ENCODE peak calls at places on chromosome 6, in eight cellular contexts. One of them, this sample, is unnamed.

GRCh38 chr6:82365011-82365751 is 1.6 kb downstream of the TPBG start:
- DNase-seq in kidney: peak
- DNase-seq in right cardiac atrium: peak
- DNase-seq in psoas muscle: no peak
- DNase-seq in CD8-positive, alpha-beta T cell: no peak
- DNase-seq in GM23248: peak
- DNase-seq in adrenal gland: no peak
- DNase-seq in DND-41: no peak
- DNase-seq in this sample: no peak

GRCh38 chr6:95230071-95230740 is 347.1 kb upstream of the MANEA start:
- DNase-seq in psoas muscle: no peak
- DNase-seq in right cardiac atrium: no peak
- DNase-seq in CD8-positive, alpha-beta T cell: no peak
- DNase-seq in DND-41: no peak
- DNase-seq in adrenal gland: no peak
- DNase-seq in kidney: no peak
- DNase-seq in GM23248: no peak
- DNase-seq in this sample: no peak

GRCh38 chr6:108497883-108498282 is 62.8 kb upstream of the FOXO3 start:
- DNase-seq in DND-41: peak
- DNase-seq in adrenal gland: peak
- DNase-seq in psoas muscle: no peak
- DNase-seq in CD8-positive, alpha-beta T cell: no peak
- DNase-seq in kidney: no peak
- DNase-seq in right cardiac atrium: no peak
- DNase-seq in GM23248: peak
- DNase-seq in this sample: no peak

GRCh38 chr6:38283734-38284362 is 355.9 kb downstream of the BTBD9 start:
- DNase-seq in right cardiac atrium: no peak
- DNase-seq in CD8-positive, alpha-beta T cell: no peak
- DNase-seq in GM23248: peak
- DNase-seq in DND-41: no peak
- DNase-seq in psoas muscle: no peak
- DNase-seq in kidney: no peak
- DNase-seq in adrenal gland: no peak
- DNase-seq in this sample: no peak

GRCh38 chr6:36666726-36667591 is 11.6 kb upstream of the CDKN1A start:
- DNase-seq in GM23248: peak
- DNase-seq in CD8-positive, alpha-beta T cell: no peak
- DNase-seq in adrenal gland: peak
- DNase-seq in psoas muscle: peak
- DNase-seq in right cardiac atrium: peak
- DNase-seq in kidney: peak
- DNase-seq in DND-41: no peak
- DNase-seq in this sample: peak

GRCh38 chr6:5078121-5078695 is 6.9 kb upstream of the PPP1R3G start:
- DNase-seq in CD8-positive, alpha-beta T cell: no peak
- DNase-seq in psoas muscle: no peak
- DNase-seq in kidney: no peak
- DNase-seq in DND-41: no peak
- DNase-seq in GM23248: peak
- DNase-seq in adrenal gland: no peak
- DNase-seq in right cardiac atrium: no peak
- DNase-seq in this sample: no peak

GRCh38 chr6:67736816-67737215 is 898.3 kb upstream of the ADGRB3 start:
- DNase-seq in CD8-positive, alpha-beta T cell: no peak
- DNase-seq in right cardiac atrium: no peak
- DNase-seq in kidney: no peak
- DNase-seq in GM23248: no peak
- DNase-seq in DND-41: no peak
- DNase-seq in adrenal gland: no peak
- DNase-seq in psoas muscle: no peak
- DNase-seq in this sample: no peak

GRCh38 chr6:111951439-111952140 is 78.3 kb upstream of the FYN start:
- DNase-seq in DND-41: no peak
- DNase-seq in adrenal gland: no peak
- DNase-seq in CD8-positive, alpha-beta T cell: no peak
- DNase-seq in psoas muscle: no peak
- DNase-seq in kidney: no peak
- DNase-seq in right cardiac atrium: no peak
- DNase-seq in GM23248: no peak
- DNase-seq in this sample: no peak

GRCh38 chr6:16140607-16141006 is 11.7 kb downstream of the MYLIP start:
- DNase-seq in psoas muscle: no peak
- DNase-seq in kidney: no peak
- DNase-seq in GM23248: no peak
- DNase-seq in DND-41: no peak
- DNase-seq in CD8-positive, alpha-beta T cell: no peak
- DNase-seq in adrenal gland: peak
- DNase-seq in right cardiac atrium: no peak
- DNase-seq in this sample: no peak

GRCh38 chr6:24660100-24660499 is 6.6 kb downstream of the TDP2 start:
- DNase-seq in psoas muscle: no peak
- DNase-seq in right cardiac atrium: no peak
- DNase-seq in kidney: no peak
- DNase-seq in CD8-positive, alpha-beta T cell: no peak
- DNase-seq in GM23248: peak
- DNase-seq in adrenal gland: no peak
- DNase-seq in DND-41: no peak
- DNase-seq in this sample: no peak

GRCh38 chr6:89145461-89145961 is 344 bp upstream of the PM20D2 start:
- DNase-seq in GM23248: peak
- DNase-seq in CD8-positive, alpha-beta T cell: no peak
- DNase-seq in DND-41: no peak
- DNase-seq in psoas muscle: no peak
- DNase-seq in adrenal gland: no peak
- DNase-seq in right cardiac atrium: no peak
- DNase-seq in kidney: no peak
- DNase-seq in this sample: no peak

GRCh38 chr6:89475106-89475505 is 42.2 kb downstream of the ANKRD6 start:
- DNase-seq in psoas muscle: no peak
- DNase-seq in CD8-positive, alpha-beta T cell: no peak
- DNase-seq in kidney: no peak
- DNase-seq in right cardiac atrium: no peak
- DNase-seq in adrenal gland: no peak
- DNase-seq in DND-41: no peak
- DNase-seq in GM23248: peak
- DNase-seq in this sample: no peak

GRCh38 chr6:134689676-134690447 is 260.0 kb downstream of the ALDH8A1 start:
- DNase-seq in CD8-positive, alpha-beta T cell: no peak
- DNase-seq in right cardiac atrium: peak
- DNase-seq in psoas muscle: peak
- DNase-seq in kidney: no peak
- DNase-seq in GM23248: no peak
- DNase-seq in DND-41: no peak
- DNase-seq in adrenal gland: no peak
- DNase-seq in this sample: no peak

GRCh38 chr6:68007717-68008116 is 627.4 kb upstream of the ADGRB3 start:
- DNase-seq in kidney: no peak
- DNase-seq in psoas muscle: no peak
- DNase-seq in right cardiac atrium: no peak
- DNase-seq in GM23248: no peak
- DNase-seq in DND-41: no peak
- DNase-seq in adrenal gland: no peak
- DNase-seq in CD8-positive, alpha-beta T cell: no peak
- DNase-seq in this sample: no peak

GRCh38 chr6:4512101-4512500 is 264.1 kb upstream of the CDYL start:
- DNase-seq in GM23248: no peak
- DNase-seq in psoas muscle: no peak
- DNase-seq in adrenal gland: no peak
- DNase-seq in right cardiac atrium: no peak
- DNase-seq in DND-41: no peak
- DNase-seq in CD8-positive, alpha-beta T cell: no peak
- DNase-seq in kidney: no peak
- DNase-seq in this sample: no peak

GRCh38 chr6:148265058-148265457 is 77.6 kb upstream of the SASH1 start:
- DNase-seq in adrenal gland: no peak
- DNase-seq in kidney: no peak
- DNase-seq in DND-41: no peak
- DNase-seq in GM23248: no peak
- DNase-seq in CD8-positive, alpha-beta T cell: no peak
- DNase-seq in right cardiac atrium: no peak
- DNase-seq in psoas muscle: no peak
- DNase-seq in this sample: no peak

GRCh38 chr6:84835340-84835739 is 70.9 kb upstream of the TBX18 start:
- DNase-seq in GM23248: no peak
- DNase-seq in adrenal gland: no peak
- DNase-seq in DND-41: no peak
- DNase-seq in CD8-positive, alpha-beta T cell: no peak
- DNase-seq in kidney: no peak
- DNase-seq in right cardiac atrium: no peak
- DNase-seq in psoas muscle: no peak
- DNase-seq in this sample: peak

GRCh38 chr6:84836366-84836765 is 72.0 kb upstream of the TBX18 start:
- DNase-seq in psoas muscle: no peak
- DNase-seq in CD8-positive, alpha-beta T cell: no peak
- DNase-seq in adrenal gland: no peak
- DNase-seq in DND-41: no peak
- DNase-seq in right cardiac atrium: no peak
- DNase-seq in kidney: no peak
- DNase-seq in GM23248: no peak
- DNase-seq in this sample: no peak
- H3K27ac ChIP-seq in psoas muscle: no peak
- H3K27ac ChIP-seq in CD8-positive, alpha-beta T cell: no peak
- H3K27ac ChIP-seq in adrenal gland: no peak
- H3K27ac ChIP-seq in DND-41: peak
- H3K27ac ChIP-seq in right cardiac atrium: no peak
- H3K27ac ChIP-seq in kidney: no peak
- H3K27ac ChIP-seq in GM23248: no peak
- H3K27ac ChIP-seq in this sample: no peak

DNA sequence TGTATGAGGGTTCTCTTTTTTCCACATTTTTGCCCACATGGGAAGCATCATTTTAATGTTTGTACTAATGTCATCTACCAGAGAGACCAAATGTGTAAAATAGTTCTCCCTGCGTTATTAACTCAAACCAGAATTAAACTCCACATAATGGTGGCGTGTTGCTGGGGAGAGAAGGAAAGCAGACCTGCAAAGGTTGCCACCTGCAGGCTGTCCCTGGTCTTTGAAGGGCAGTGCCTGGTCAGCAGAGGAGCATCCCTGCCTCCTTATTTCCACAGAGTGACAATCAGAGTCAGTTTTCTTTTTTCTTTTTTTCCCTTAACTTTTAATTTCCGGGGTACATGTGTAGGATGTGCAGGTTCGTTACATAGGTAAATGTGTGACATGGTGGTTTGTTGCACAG is 214.5 kb downstream of the TBX18 start:
- DNase-seq in kidney: no peak
- DNase-seq in CD8-positive, alpha-beta T cell: no peak
- DNase-seq in right cardiac atrium: no peak
- DNase-seq in DND-41: no peak
- DNase-seq in psoas muscle: no peak
- DNase-seq in GM23248: peak
- DNase-seq in adrenal gland: no peak
- DNase-seq in this sample: no peak
- H3K27ac ChIP-seq in kidney: no peak
- H3K27ac ChIP-seq in CD8-positive, alpha-beta T cell: no peak
- H3K27ac ChIP-seq in right cardiac atrium: no peak
- H3K27ac ChIP-seq in DND-41: no peak
- H3K27ac ChIP-seq in psoas muscle: no peak
- H3K27ac ChIP-seq in GM23248: no peak
- H3K27ac ChIP-seq in adrenal gland: no peak
- H3K27ac ChIP-seq in this sample: no peak

DNA sequence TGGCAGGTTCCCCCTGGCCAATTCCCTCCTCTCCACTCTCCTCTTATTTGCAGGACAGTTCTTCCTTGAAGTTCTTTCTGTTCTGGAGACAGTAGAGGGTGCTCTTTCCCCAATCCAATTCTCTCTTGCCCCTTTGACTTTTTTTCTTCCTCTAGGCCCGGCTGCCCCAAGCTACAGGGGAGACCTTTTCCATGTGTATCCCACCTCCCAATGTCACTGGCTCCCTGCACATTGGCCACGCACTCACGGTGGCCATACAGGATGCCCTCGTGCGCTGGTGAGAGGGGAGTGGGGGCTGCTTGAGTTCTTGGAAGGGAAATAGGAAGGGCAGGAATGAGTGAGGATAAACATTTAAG is 1.5 kb downstream of the VARS2 start:
- DNase-seq in kidney: no peak
- DNase-seq in CD8-positive, alpha-beta T cell: no peak
- DNase-seq in right cardiac atrium: peak
- DNase-seq in adrenal gland: no peak
- DNase-seq in psoas muscle: no peak
- DNase-seq in GM23248: peak
- DNase-seq in DND-41: no peak
- DNase-seq in this sample: no peak
- H3K27ac ChIP-seq in kidney: no peak
- H3K27ac ChIP-seq in CD8-positive, alpha-beta T cell: no peak
- H3K27ac ChIP-seq in right cardiac atrium: peak
- H3K27ac ChIP-seq in adrenal gland: no peak
- H3K27ac ChIP-seq in psoas muscle: peak
- H3K27ac ChIP-seq in GM23248: no peak
- H3K27ac ChIP-seq in DND-41: peak
- H3K27ac ChIP-seq in this sample: no peak

DNA sequence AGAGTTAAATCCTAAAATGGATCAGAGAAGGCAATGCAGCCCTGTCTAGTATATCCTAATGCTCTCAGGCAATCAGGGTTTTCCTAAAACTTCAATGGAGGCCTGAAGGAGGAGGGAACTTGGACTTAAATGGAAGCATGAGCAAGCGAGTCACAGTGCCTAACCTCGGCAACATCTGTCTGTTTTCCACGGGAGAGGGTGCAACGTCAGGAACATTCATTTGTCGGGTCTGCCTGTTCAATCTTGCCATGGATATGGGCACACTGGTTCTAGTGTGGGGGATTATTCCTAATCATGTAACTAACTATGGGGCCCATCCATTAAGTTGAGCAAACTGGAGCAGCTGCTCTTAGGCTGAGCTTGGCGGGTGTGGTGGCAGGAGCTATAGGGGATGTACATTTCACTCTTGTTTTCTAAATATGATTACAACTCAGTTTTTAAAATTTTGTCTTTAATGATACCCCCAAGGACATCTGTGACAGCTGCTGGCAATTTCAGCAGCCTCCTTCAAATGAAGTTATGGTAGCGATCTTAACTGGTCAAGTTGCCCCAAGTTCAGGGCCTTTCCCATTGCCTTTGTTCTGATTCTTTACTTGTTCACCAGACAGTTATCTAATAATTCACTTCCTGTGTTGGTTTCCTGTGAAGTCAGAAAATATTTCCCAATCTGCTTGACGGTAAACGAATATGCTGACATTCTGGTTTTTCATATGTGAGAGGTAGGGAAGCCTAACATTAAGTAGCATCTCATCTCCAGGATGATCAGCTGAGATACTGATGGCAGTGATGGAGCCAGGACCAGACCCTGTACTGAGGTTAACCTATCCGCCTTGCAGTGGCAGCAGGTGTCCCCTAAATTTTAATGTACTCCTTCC is 21.6 kb downstream of the DSE start:
- DNase-seq in GM23248: no peak
- DNase-seq in DND-41: no peak
- DNase-seq in psoas muscle: no peak
- DNase-seq in adrenal gland: no peak
- DNase-seq in kidney: no peak
- DNase-seq in CD8-positive, alpha-beta T cell: no peak
- DNase-seq in right cardiac atrium: no peak
- DNase-seq in this sample: no peak
- H3K27ac ChIP-seq in GM23248: no peak
- H3K27ac ChIP-seq in DND-41: no peak
- H3K27ac ChIP-seq in psoas muscle: no peak
- H3K27ac ChIP-seq in adrenal gland: peak
- H3K27ac ChIP-seq in kidney: no peak
- H3K27ac ChIP-seq in CD8-positive, alpha-beta T cell: no peak
- H3K27ac ChIP-seq in right cardiac atrium: no peak
- H3K27ac ChIP-seq in this sample: peak

This sample was measured in right lobe of liver.